ENCODE peak calls at places on chromosomes 4 and X, in seven cellular contexts. Z is aorta, E is uterus, V is mammary epithelial cell, U is PC-3, B is heart right ventricle, Q is left ventricle myocardium inferior. K is an unnamed sample.

GRCh38 chrX:18428006-18428405 is 2.6 kb downstream of the CDKL5 start:
- DNase-seq in Z (no peak), E (no peak), V (peak; percentile 29), U (no peak), B (no peak), Q (no peak), K (no peak)

GRCh38 chrX:120840826-120841225 is 34.8 kb downstream of the CT47B1 start:
- DNase-seq in Z (no peak), E (no peak), V (peak; percentile 32), U (peak; percentile 52), B (no peak), Q (no peak), K (peak; percentile 54)

GRCh38 chrX:129791961-129792570 is 12.3 kb downstream of the SASH3 start:
- DNase-seq in Z (no peak), E (no peak), V (no peak), U (no peak), B (no peak), Q (no peak), K (no peak)

GRCh38 chr4:14446904-14447303 is 555.4 kb upstream of the CPEB2 start:
- DNase-seq in Z (no peak), E (no peak), V (no peak), U (no peak), B (no peak), Q (no peak), K (no peak)

GRCh38 chr4:13777341-13777740 is 149.8 kb upstream of the BOD1L1 start:
- DNase-seq in Z (no peak), E (no peak), V (no peak), U (no peak), B (no peak), Q (no peak), K (no peak)

GRCh38 chr4:87239821-87240220 is 19.4 kb upstream of the KLHL8 start:
- DNase-seq in Z (no peak), E (no peak), V (no peak), U (peak; percentile 51), B (no peak), Q (no peak), K (no peak)

GRCh38 chrX:128897611-128898010 is 625.7 kb downstream of the SMARCA1 start:
- DNase-seq in Z (no peak), E (no peak), V (no peak), U (no peak), B (no peak), Q (no peak), K (no peak)

GRCh38 chr4:183541081-183542045 is 36.5 kb downstream of the ING2 start:
- DNase-seq in Z (no peak), E (no peak), V (no peak), U (no peak), B (no peak), Q (no peak), K (peak; percentile 10)

GRCh38 chr4:77697860-77698599 is 92.4 kb downstream of the CXCL13 start:
- DNase-seq in Z (no peak), E (no peak), V (peak; percentile 64), U (peak; percentile 72), B (no peak), Q (no peak), K (peak; percentile 59)

GRCh38 chr4:138816883-138817282 is 198.7 kb upstream of the NOCT start:
- DNase-seq in Z (no peak), E (no peak), V (no peak), U (no peak), B (no peak), Q (no peak), K (no peak)

GRCh38 chr4:180828455-180829018 is 1414.7 kb upstream of the TENM3 start:
- DNase-seq in Z (no peak), E (no peak), V (peak; percentile 52), U (peak; percentile 73), B (peak; percentile 13), Q (no peak), K (peak; percentile 89)

GRCh38 chr4:70651864-70652506 is 14.3 kb downstream of the JCHAIN start:
- DNase-seq in Z (no peak), E (no peak), V (peak; percentile 29), U (peak; percentile 77), B (no peak), Q (no peak), K (peak; percentile 75)

GRCh38 chr4:16496501-16496900 is 270.2 kb upstream of the TAPT1 start:
- DNase-seq in Z (no peak), E (no peak), V (no peak), U (peak; percentile 67), B (no peak), Q (no peak), K (peak; percentile 58)

GRCh38 chrX:69124108-69124507 is 41.1 kb downstream of the PJA1 start:
- DNase-seq in Z (no peak), E (no peak), V (no peak), U (peak; percentile 39), B (no peak), Q (no peak), K (peak; percentile 43)

GRCh38 chr4:81215219-81215892 is at the start of gene PRKG2:
- DNase-seq in Z (no peak), E (no peak), V (peak; percentile 21), U (no peak), B (no peak), Q (no peak), K (no peak)

GRCh38 chr4:55925235-55925634 is 23.5 kb upstream of the CEP135 start:
- DNase-seq in Z (no peak), E (no peak), V (no peak), U (no peak), B (no peak), Q (no peak), K (no peak)

GRCh38 chr4:188329526-188329925 is 190.3 kb downstream of the TRIML1 start:
- DNase-seq in Z (no peak), E (no peak), V (no peak), U (no peak), B (no peak), Q (no peak), K (no peak)

GRCh38 chrX:85506871-85507270 is 127.4 kb upstream of the POF1B start:
- DNase-seq in Z (no peak), E (no peak), V (no peak), U (no peak), B (no peak), Q (no peak), K (no peak)

GRCh38 chrX:22691966-22692565 is 307.7 kb upstream of the DDX53 start:
- DNase-seq in Z (no peak), E (no peak), V (no peak), U (no peak), B (no peak), Q (no peak), K (no peak)

GRCh38 chr4:149887091-149887490 is 71.4 kb upstream of the IQCM start:
- DNase-seq in Z (no peak), E (no peak), V (peak; percentile 7), U (peak; percentile 21), B (no peak), Q (no peak), K (no peak)

DNA sequence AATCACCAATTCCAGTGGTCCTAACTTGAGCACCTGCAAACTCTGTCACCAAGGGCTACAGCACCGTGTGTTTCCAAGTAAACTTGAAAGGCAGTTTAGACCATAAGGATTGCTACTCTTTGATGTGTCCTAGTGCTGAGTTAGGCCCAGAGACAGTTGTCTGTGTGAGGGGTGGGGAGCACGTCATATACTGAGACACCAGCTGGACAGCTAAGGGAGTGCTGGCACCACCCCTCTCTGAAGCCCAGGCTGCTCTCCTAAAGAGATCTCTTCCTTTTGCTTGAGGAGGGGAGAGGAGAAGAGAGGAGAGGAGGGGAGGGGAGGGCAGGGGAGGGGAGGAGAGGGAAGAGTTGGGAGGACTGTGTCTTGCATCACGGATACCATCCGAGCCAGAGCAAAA is 218.7 kb upstream of the TACR3 start:
- DNase-seq in Z (no peak), E (no peak), V (no peak), U (no peak), B (no peak), Q (no peak), K (no peak)
- H3K36me3 ChIP-seq in Z (no peaks in the 10 kb centered on the region), E (no peaks in the 10 kb centered on the region), V (no peaks in the 10 kb centered on the region), U (no peaks in the 10 kb centered on the region), B (no peaks in the 10 kb centered on the region), Q (no peaks in the 10 kb centered on the region), K (no peaks in the 10 kb centered on the region)

DNA sequence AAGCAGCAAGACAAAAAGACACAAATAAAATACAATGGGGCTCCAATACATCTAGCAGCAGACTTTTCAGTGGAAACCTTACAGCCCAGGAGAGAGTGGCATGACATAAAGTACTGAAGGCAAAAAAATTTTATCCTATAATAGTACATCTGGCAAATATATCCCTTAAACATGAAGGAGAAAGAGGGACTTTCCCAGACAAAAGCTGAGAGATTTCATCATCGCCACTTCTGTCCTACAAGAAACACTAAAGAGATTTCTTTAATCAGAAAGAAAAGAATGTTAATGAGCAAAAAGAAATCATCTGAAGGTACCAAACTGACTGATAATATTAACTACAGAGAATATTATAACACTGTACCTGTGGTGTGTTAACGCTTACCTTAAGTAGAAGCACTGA is 86.4 kb downstream of the ANKRD17 start:
- DNase-seq in Z (no peak), E (no peak), V (no peak), U (no peak), B (no peak), Q (no peak), K (peak; percentile 46)
- H3K36me3 ChIP-seq in Z (no peaks in the 10 kb centered on the region), E (no peaks in the 10 kb centered on the region), V (peaks cover 3% of the 10 kb centered on the region), U (peaks cover 82% of the 10 kb centered on the region), B (peaks cover 96% of the 10 kb centered on the region), Q (peaks cover 83% of the 10 kb centered on the region), K (peaks cover 61% of the 10 kb centered on the region)

DNA sequence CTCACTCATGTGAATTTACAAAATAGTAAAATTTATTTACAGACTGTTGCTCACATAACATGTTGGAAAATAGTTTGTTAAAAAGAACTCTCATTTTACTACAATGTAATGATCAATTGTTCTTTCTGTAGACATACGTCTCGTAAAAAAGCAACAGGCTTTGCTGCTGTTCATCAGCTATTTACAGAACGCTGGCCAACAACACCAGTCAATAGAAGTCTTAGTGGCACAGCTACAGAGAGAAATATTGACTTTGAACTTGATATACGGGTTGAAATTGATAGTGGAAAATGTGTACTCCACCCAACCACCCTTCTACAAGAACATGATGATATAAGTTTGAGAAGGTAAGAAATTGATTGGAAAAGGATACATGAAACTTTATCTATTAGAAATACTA is 47.6 kb upstream of the ADAD1 start:
- DNase-seq in Z (no peak), E (no peak), V (no peak), U (no peak), B (no peak), Q (no peak), K (no peak)
- H3K36me3 ChIP-seq in Z (peaks cover 5% of the 10 kb centered on the region), E (no peaks in the 10 kb centered on the region), V (peaks cover 11% of the 10 kb centered on the region), U (no peaks in the 10 kb centered on the region), B (peaks cover 89% of the 10 kb centered on the region), Q (peaks cover 76% of the 10 kb centered on the region), K (peaks cover 34% of the 10 kb centered on the region)

DNA sequence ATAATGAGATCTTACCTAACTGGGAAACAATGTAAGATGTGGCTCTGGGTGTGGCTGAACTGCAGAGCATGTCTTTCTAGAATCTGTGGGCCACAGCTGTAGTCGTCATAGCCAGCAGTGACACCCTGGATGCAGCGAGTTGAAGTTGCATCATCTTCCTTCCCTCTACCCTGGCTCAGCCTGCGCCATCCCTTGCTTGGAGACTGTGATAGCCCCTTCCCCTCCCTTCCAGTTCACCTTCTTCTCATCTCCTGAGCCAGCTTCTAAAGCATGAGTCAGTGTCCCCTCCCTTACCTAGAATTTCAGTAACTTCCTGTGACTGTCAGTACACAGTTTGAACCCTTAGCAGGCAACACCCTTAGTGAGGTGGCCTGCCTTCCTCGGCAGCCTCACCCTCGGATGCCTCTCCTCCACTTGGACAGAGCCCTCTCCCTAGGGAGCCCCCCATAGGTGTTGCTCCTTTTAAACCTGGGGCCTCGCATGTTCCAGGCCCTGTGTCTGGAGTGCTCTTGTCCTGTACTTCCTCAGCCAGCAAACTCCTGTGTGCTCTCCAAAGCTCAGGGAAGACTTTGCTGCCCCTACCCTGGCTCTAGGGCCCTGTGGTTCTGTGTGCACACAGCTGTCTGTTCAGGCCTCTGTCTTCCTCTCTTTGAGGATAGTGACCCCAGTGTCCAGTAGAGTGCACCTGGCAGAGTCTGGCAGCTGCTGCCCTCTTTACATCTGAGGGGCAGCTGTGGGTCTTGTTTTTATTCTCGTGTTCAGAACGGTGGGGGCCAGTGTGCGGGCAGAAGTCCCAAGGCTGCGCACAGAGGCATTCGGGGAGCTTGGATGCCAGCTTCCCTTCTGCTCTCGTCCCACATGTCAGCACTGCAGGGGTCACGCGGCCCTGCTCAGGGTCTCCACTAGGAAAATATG is 43.7 kb upstream of the TADA2B start:
- DNase-seq in Z (no peak), E (no peak), V (peak; percentile 88), U (peak; percentile 83), B (no peak), Q (no peak), K (no peak)
- H3K36me3 ChIP-seq in Z (peaks cover 10% of the 10 kb centered on the region), E (no peaks in the 10 kb centered on the region), V (peaks cover 31% of the 10 kb centered on the region), U (peaks cover 29% of the 10 kb centered on the region), B (peaks cover 100% of the 10 kb centered on the region), Q (peaks cover 91% of the 10 kb centered on the region), K (peaks cover 74% of the 10 kb centered on the region)

K was measured in adipocyte.